ENCODE peak calls at places on chromosomes 2 and 18, in five cellular contexts. One of them, this sample, is unnamed.

GRCh38 chr2:58540680-58541079 is 299.6 kb upstream of the FANCL start:
- DNase-seq in stromal cell of bone marrow: no peak
- DNase-seq in left lobe of liver: no peak
- DNase-seq in NCI-H748 treated with DMSO at 0.1 percent for 48 hours: no peak
- DNase-seq in EH: no peak
- DNase-seq in this sample: no peak

GRCh38 chr2:37378411-37378810 is 34.0 kb downstream of the QPCT start:
- DNase-seq in stromal cell of bone marrow: no peak
- DNase-seq in NCI-H748 treated with DMSO at 0.1 percent for 48 hours: no peak
- DNase-seq in left lobe of liver: no peak
- DNase-seq in EH: peak
- DNase-seq in this sample: no peak

GRCh38 chr2:118102433-118103082 is 14.3 kb downstream of the INSIG2 start:
- DNase-seq in left lobe of liver: no peak
- DNase-seq in NCI-H748 treated with DMSO at 0.1 percent for 48 hours: no peak
- DNase-seq in EH: no peak
- DNase-seq in stromal cell of bone marrow: no peak
- DNase-seq in this sample: no peak

GRCh38 chr2:235917506-235917905 is 250.7 kb downstream of the GBX2 start:
- DNase-seq in left lobe of liver: no peak
- DNase-seq in stromal cell of bone marrow: no peak
- DNase-seq in NCI-H748 treated with DMSO at 0.1 percent for 48 hours: peak
- DNase-seq in EH: no peak
- DNase-seq in this sample: no peak

GRCh38 chr2:100561191-100561590 is 1.6 kb upstream of the PDCL3 start:
- DNase-seq in left lobe of liver: no peak
- DNase-seq in stromal cell of bone marrow: no peak
- DNase-seq in NCI-H748 treated with DMSO at 0.1 percent for 48 hours: no peak
- DNase-seq in EH: no peak
- DNase-seq in this sample: no peak

GRCh38 chr2:61210332-61210981 is 48.5 kb downstream of the C2orf74 start:
- DNase-seq in EH: peak
- DNase-seq in left lobe of liver: no peak
- DNase-seq in NCI-H748 treated with DMSO at 0.1 percent for 48 hours: no peak
- DNase-seq in stromal cell of bone marrow: peak
- DNase-seq in this sample: no peak

GRCh38 chr2:112869258-112869842 is 32.8 kb upstream of the IL1B start:
- DNase-seq in EH: peak
- DNase-seq in stromal cell of bone marrow: peak
- DNase-seq in NCI-H748 treated with DMSO at 0.1 percent for 48 hours: peak
- DNase-seq in left lobe of liver: no peak
- DNase-seq in this sample: no peak

GRCh38 chr2:35294636-35295263 is 1060.8 kb upstream of the CRIM1 start:
- DNase-seq in stromal cell of bone marrow: no peak
- DNase-seq in EH: no peak
- DNase-seq in NCI-H748 treated with DMSO at 0.1 percent for 48 hours: no peak
- DNase-seq in left lobe of liver: no peak
- DNase-seq in this sample: no peak

GRCh38 chr2:27792759-27793158 is 21.2 kb downstream of the MRPL33 start:
- DNase-seq in NCI-H748 treated with DMSO at 0.1 percent for 48 hours: no peak
- DNase-seq in stromal cell of bone marrow: no peak
- DNase-seq in left lobe of liver: no peak
- DNase-seq in EH: peak
- DNase-seq in this sample: no peak

GRCh38 chr2:152047826-152048476 is 50.9 kb downstream of the CACNB4 start:
- DNase-seq in stromal cell of bone marrow: no peak
- DNase-seq in NCI-H748 treated with DMSO at 0.1 percent for 48 hours: no peak
- DNase-seq in EH: no peak
- DNase-seq in left lobe of liver: no peak
- DNase-seq in this sample: no peak

GRCh38 chr2:105836840-105837692 is 92.4 kb downstream of the NCK2 start:
- DNase-seq in left lobe of liver: no peak
- DNase-seq in stromal cell of bone marrow: no peak
- DNase-seq in EH: no peak
- DNase-seq in NCI-H748 treated with DMSO at 0.1 percent for 48 hours: no peak
- DNase-seq in this sample: no peak

GRCh38 chr2:122516775-122517174 is 761.3 kb downstream of the TSN start:
- DNase-seq in left lobe of liver: no peak
- DNase-seq in stromal cell of bone marrow: no peak
- DNase-seq in NCI-H748 treated with DMSO at 0.1 percent for 48 hours: no peak
- DNase-seq in EH: no peak
- DNase-seq in this sample: no peak

GRCh38 chr2:235468978-235469694 is 24.7 kb upstream of the AGAP1 start:
- DNase-seq in EH: peak
- DNase-seq in left lobe of liver: no peak
- DNase-seq in NCI-H748 treated with DMSO at 0.1 percent for 48 hours: no peak
- DNase-seq in stromal cell of bone marrow: peak
- DNase-seq in this sample: no peak

GRCh38 chr18:42112657-42113420 is 157.8 kb downstream of the PIK3C3 start:
- DNase-seq in left lobe of liver: no peak
- DNase-seq in stromal cell of bone marrow: peak
- DNase-seq in EH: peak
- DNase-seq in NCI-H748 treated with DMSO at 0.1 percent for 48 hours: no peak
- DNase-seq in this sample: no peak

GRCh38 chr2:7899241-7899640 is 782.6 kb upstream of the ID2 start:
- DNase-seq in NCI-H748 treated with DMSO at 0.1 percent for 48 hours: peak
- DNase-seq in left lobe of liver: no peak
- DNase-seq in EH: no peak
- DNase-seq in stromal cell of bone marrow: no peak
- DNase-seq in this sample: no peak

GRCh38 chr2:170455617-170456426 is 259.3 kb upstream of the SP5 start:
- DNase-seq in NCI-H748 treated with DMSO at 0.1 percent for 48 hours: no peak
- DNase-seq in left lobe of liver: no peak
- DNase-seq in stromal cell of bone marrow: no peak
- DNase-seq in EH: no peak
- DNase-seq in this sample: no peak

GRCh38 chr2:215654177-215654850 is 218.4 kb upstream of the FN1 start:
- DNase-seq in EH: peak
- DNase-seq in NCI-H748 treated with DMSO at 0.1 percent for 48 hours: no peak
- DNase-seq in stromal cell of bone marrow: peak
- DNase-seq in left lobe of liver: no peak
- DNase-seq in this sample: no peak

GRCh38 chr2:9554841-9555337 is 741 bp downstream of the ADAM17 start:
- DNase-seq in stromal cell of bone marrow: peak
- DNase-seq in EH: peak
- DNase-seq in NCI-H748 treated with DMSO at 0.1 percent for 48 hours: no peak
- DNase-seq in left lobe of liver: no peak
- DNase-seq in this sample: peak

GRCh38 chr2:207202645-207203044 is 36.9 kb upstream of the KLF7 start:
- DNase-seq in NCI-H748 treated with DMSO at 0.1 percent for 48 hours: no peak
- DNase-seq in stromal cell of bone marrow: no peak
- DNase-seq in EH: peak
- DNase-seq in left lobe of liver: no peak
- DNase-seq in this sample: no peak